ENCODE peak calls at places on chromosome 14, in five cellular contexts. M is cardiac muscle cell; U is iPS-NIHi11; O is KBM-7; P is stimulated activated effector memory CD8-positive, alpha-beta T cell treated with anti-CD3 and anti-CD28 coated beads, Interleukin-12 subunit alpha, Interleukin-12 subunit beta, amount 100 ng/mL, for 72 hours. H is an unnamed sample.

GRCh38 chr14:39369029-39369428 is 63.2 kb downstream of the FBXO33 start:
- DNase-seq in M (no peak), U (peak), O (no peak), P (no peak), H (no peak)

GRCh38 chr14:64720190-64720589 is 16.0 kb downstream of the PLEKHG3 start:
- DNase-seq in M (no peak), U (no peak), O (no peak), P (no peak), H (no peak)

GRCh38 chr14:101193126-101193844 is 289.8 kb upstream of the RTL1 start:
- DNase-seq in M (no peak), U (no peak), O (no peak), P (no peak), H (no peak)

GRCh38 chr14:97443412-97443811 is 646.2 kb downstream of the VRK1 start:
- DNase-seq in M (no peak), U (no peak), O (no peak), P (peak), H (no peak)

GRCh38 chr14:101370593-101371569 is 190.4 kb upstream of the DIO3 start:
- DNase-seq in M (no peak), U (no peak), O (no peak), P (peak), H (no peak)

GRCh38 chr14:98114122-98114895 is 1157.7 kb downstream of the BCL11B start:
- DNase-seq in M (no peak), U (no peak), O (no peak), P (no peak), H (no peak)

GRCh38 chr14:73452341-73453191 is 5.8 kb downstream of the NUMB start:
- DNase-seq in M (no peak), U (no peak), O (peak), P (peak), H (no peak)

GRCh38 chr14:71629765-71630502 is 302.3 kb upstream of the RGS6 start:
- DNase-seq in M (no peak), U (no peak), O (no peak), P (no peak), H (no peak)

GRCh38 chr14:69535230-69535848 is 39.3 kb downstream of the CCDC177 start:
- DNase-seq in M (peak), U (peak), O (no peak), P (no peak), H (no peak)

GRCh38 chr14:79598339-79598738 is 613.0 kb downstream of the DIO2 start:
- DNase-seq in M (no peak), U (no peak), O (no peak), P (no peak), H (no peak)

GRCh38 chr14:91985008-91985407 is 37.5 kb upstream of the FBLN5 start:
- DNase-seq in M (no peak), U (no peak), O (no peak), P (no peak), H (no peak)

GRCh38 chr14:52650774-52651173 is 44.6 kb downstream of the ERO1A start:
- DNase-seq in M (no peak), U (no peak), O (no peak), P (no peak), H (no peak)

GRCh38 chr14:51468523-51468922 is 183.2 kb upstream of the FRMD6 start:
- DNase-seq in M (no peak), U (no peak), O (no peak), P (no peak), H (no peak)

H was measured in Karpas-422.